ENCODE peak calls at places on chromosomes 16 and 17, in five cellular contexts. T, P, V, H and Q are unnamed samples.
A peak's percentile ranks its signal among the peaks of the same experiment; 100 is the strongest.

GRCh38 chr17:77528516-77529327 is 388.0 kb downstream of the SEC14L1 start:
- DNase-seq in T (no peak), P (no peak), V (no peak), H (no peak), Q (peak; percentile 83)

GRCh38 chr17:66923881-66924280 is 40.6 kb upstream of the CACNG4 start:
- DNase-seq in T (no peak), P (no peak), V (no peak), H (no peak), Q (no peak)

GRCh38 chr17:48997827-48998556 is 807 bp downstream of the IGF2BP1 start:
- DNase-seq in T (no peak), P (no peak), V (no peak), H (peak; percentile 77), Q (no peak)

GRCh38 chr17:28508325-28508724 is 2.2 kb downstream of the FOXN1 start:
- DNase-seq in T (no peak), P (no peak), V (no peak), H (no peak), Q (no peak)

GRCh38 chr16:87744750-87745514 is 20.9 kb downstream of the KLHDC4 start:
- DNase-seq in T (no peak), P (no peak), V (peak; percentile 72), H (no peak), Q (no peak)

GRCh38 chr17:75077072-75077489 is 10.7 kb upstream of the SLC16A5 start:
- DNase-seq in T (no peak), P (no peak), V (peak; percentile 72), H (no peak), Q (no peak)

GRCh38 chr16:49473773-49474172 is 100.2 kb downstream of the C16orf78 start:
- DNase-seq in T (no peak), P (no peak), V (peak; percentile 3), H (no peak), Q (peak; percentile 8)

GRCh38 chr17:51257150-51258081 is 2.4 kb downstream of the MBTD1 start:
- DNase-seq in T (no peak), P (no peak), V (no peak), H (no peak), Q (no peak)

GRCh38 chr17:1168537-1169234 is 11.1 kb downstream of the ABR start:
- DNase-seq in T (no peak), P (no peak), V (no peak), H (no peak), Q (no peak)

GRCh38 chr17:78040561-78041400 is 82.3 kb downstream of the TNRC6C start:
- DNase-seq in T (no peak), P (peak; percentile 68), V (peak; percentile 41), H (peak; percentile 92), Q (peak; percentile 65)

GRCh38 chr16:29641561-29641960 is 21.5 kb upstream of the SPN start:
- DNase-seq in T (no peak), P (no peak), V (no peak), H (no peak), Q (no peak)

GRCh38 chr17:63406689-63407330 is 39.3 kb downstream of the CYB561 start:
- DNase-seq in T (peak; percentile 46), P (no peak), V (peak; percentile 77), H (no peak), Q (peak; percentile 69)

GRCh38 chr17:45061606-45062205 is 589 bp downstream of the NMT1 start:
- DNase-seq in T (no peak), P (no peak), V (no peak), H (no peak), Q (no peak)

GRCh38 chr17:3965123-3965800 is 1.0 kb upstream of the ATP2A3 start:
- DNase-seq in T (peak; percentile 57), P (no peak), V (peak; percentile 91), H (no peak), Q (no peak)

GRCh38 chr16:65876624-65877023 is 489.9 kb upstream of the CDH5 start:
- DNase-seq in T (no peak), P (no peak), V (no peak), H (no peak), Q (no peak)

GRCh38 chr16:15976929-15977637 is 27.7 kb downstream of the ABCC1 start:
- DNase-seq in T (no peak), P (peak; percentile 63), V (no peak), H (no peak), Q (no peak)

GRCh38 chr17:14019186-14019956 is 49.9 kb upstream of the COX10 start:
- DNase-seq in T (no peak), P (no peak), V (no peak), H (peak; percentile 78), Q (no peak)

GRCh38 chr17:19652595-19652994 is 4.0 kb downstream of the ALDH3A2 start:
- DNase-seq in T (no peak), P (no peak), V (no peak), H (peak; percentile 7), Q (no peak)

GRCh38 chr17:45384047-45384799 is 48.4 kb downstream of the ARHGAP27 start:
- DNase-seq in T (no peak), P (no peak), V (no peak), H (no peak), Q (no peak)

GRCh38 chr16:79632289-79632688 is 31.8 kb upstream of the MAF start:
- DNase-seq in T (no peak), P (no peak), V (no peak), H (no peak), Q (no peak)

GRCh38 chr17:39699818-39700147 is at the start of gene ERBB2:
- DNase-seq in T (no peak), P (peak; percentile 70), V (peak; percentile 88), H (no peak), Q (no peak)

GRCh38 chr16:86991679-86992078 is 325.5 kb downstream of the C16orf95 start:
- DNase-seq in T (no peak), P (no peak), V (no peak), H (no peak), Q (no peak)

GRCh38 chr16:73254983-73255382 is 207.1 kb upstream of the ZFHX3 start:
- DNase-seq in T (no peak), P (no peak), V (no peak), H (no peak), Q (no peak)

GRCh38 chr17:78185981-78186688 is 717 bp downstream of the TK1 start:
- DNase-seq in T (no peak), P (no peak), V (peak; percentile 74), H (no peak), Q (peak; percentile 83)

GRCh38 chr17:63834431-63835166 is 7.1 kb upstream of the FTSJ3 start:
- DNase-seq in T (peak; percentile 45), P (peak; percentile 59), V (no peak), H (no peak), Q (peak; percentile 59)

GRCh38 chr17:50055055-50055425 is 870 bp upstream of the ITGA3 start:
- DNase-seq in T (peak; percentile 6), P (no peak), V (peak; percentile 87), H (no peak), Q (peak; percentile 88)

DNA sequence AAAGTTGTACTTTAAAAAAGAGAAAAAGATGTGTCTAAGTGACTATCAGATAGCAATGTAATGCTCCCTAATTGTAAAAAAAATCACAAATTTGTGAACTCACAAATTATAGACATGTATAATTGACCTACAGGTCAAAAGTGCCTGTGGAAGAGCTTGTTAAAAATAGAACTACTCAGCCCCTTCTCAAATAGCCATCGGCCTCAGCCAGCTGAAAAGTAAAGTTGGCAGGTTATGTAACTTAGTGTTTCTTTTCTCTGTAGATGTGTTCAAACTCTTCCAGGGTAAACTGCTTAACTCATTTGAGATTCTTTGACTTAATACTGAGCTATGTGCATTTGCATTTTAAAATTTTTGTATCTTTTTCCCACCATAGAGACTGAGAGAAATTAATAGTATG is 13.3 kb downstream of the AKTIP start:
- DNase-seq in T (no peak), P (no peak), V (no peak), H (no peak), Q (no peak)
- H3K27ac ChIP-seq in T (no peak overlapping the region), P (peak overlapping the region; percentile 61), V (no peak overlapping the region), H (peak overlapping the region; percentile 11), Q (peak overlapping the region; percentile 29)

GRCh38 chr17:37261286-37261685 is 114.5 kb upstream of the C17orf78 start:
- DNase-seq in T (no peak), P (no peak), V (no peak), H (no peak), Q (no peak)
- H3K36me3 ChIP-seq in T (peaks cover 20% of the 10 kb centered on the region), P (peaks cover 12% of the 10 kb centered on the region), V (no peaks in the 10 kb centered on the region), H (peaks cover 95% of the 10 kb centered on the region), Q (peaks cover 54% of the 10 kb centered on the region)

GRCh38 chr16:46886764-46887523 is 2.8 kb downstream of the GPT2 start:
- DNase-seq in T (no peak), P (no peak), V (no peak), H (no peak), Q (no peak)

GRCh38 chr16:46884513-46885293 is 541 bp downstream of the GPT2 start:
- DNase-seq in T (no peak), P (no peak), V (peak; percentile 28), H (no peak), Q (no peak)

GRCh38 chr16:46883690-46884512 is at the start of gene GPT2:
- DNase-seq in T (peak; percentile 56), P (peak; percentile 99), V (peak; percentile 98), H (peak; percentile 97), Q (peak; percentile 100)

GRCh38 chr16:46887524-46887854 is 3.3 kb downstream of the GPT2 start:
- DNase-seq in T (no peak), P (no peak), V (no peak), H (no peak), Q (no peak)

DNA sequence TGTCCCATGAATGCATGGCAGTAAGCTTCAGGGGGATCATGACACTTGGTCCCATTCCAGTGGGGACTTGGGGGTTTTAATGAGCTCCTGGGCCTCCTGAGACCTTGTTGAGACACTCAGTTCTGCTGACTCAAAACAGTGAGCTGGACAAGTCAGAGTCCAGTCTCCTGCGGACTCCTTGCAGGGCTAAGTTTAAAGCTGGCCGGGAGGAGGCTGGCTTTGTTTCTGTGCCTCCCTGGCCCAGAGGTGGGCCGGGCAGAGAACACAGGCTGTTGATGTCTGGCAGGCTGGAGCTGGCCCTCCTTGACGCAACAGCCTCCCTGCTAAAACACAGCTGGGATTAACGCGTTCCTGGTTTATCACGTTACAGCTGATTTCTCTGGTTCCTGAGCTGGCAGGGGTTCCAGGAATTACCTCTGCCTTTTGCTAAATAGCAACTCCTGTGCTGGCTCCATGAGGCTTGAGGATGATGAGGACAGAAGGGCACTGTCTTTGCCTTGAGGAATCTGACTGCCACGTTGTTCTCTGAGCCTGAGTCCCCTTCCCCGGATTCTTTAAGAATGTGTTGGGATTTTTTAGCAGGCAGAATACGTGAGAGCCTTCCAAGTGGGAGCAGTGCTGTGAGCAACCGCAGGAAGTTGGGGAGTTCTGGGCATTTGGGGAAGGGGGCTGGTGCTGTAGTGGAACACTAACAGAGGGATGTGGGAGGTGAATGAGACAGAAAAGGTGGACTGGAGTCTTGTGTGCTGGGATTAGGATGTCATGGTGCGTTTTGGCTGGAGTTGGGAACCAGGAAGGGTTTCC is 2.0 kb downstream of the GPT2 start:
- DNase-seq in T (no peak), P (peak; percentile 44), V (no peak), H (no peak), Q (no peak)
- H3K4me1 ChIP-seq in T (peaks cover 6% of the 10 kb centered on the region), P (peaks cover 36% of the 10 kb centered on the region), V (peaks cover 18% of the 10 kb centered on the region), H (peaks cover 20% of the 10 kb centered on the region), Q (peaks cover 18% of the 10 kb centered on the region)

GRCh38 chr16:84825896-84826557 is 6.2 kb downstream of the CRISPLD2 start:
- DNase-seq in T (no peak), P (no peak), V (no peak), H (no peak), Q (no peak)

GRCh38 chr16:84828322-84828721 is 8.5 kb downstream of the CRISPLD2 start:
- DNase-seq in T (no peak), P (no peak), V (no peak), H (no peak), Q (no peak)

GRCh38 chr16:84826558-84826941 is 6.8 kb downstream of the CRISPLD2 start:
- DNase-seq in T (no peak), P (peak; percentile 73), V (peak; percentile 57), H (no peak), Q (no peak)

GRCh38 chr16:84827897-84828296 is 8.1 kb downstream of the CRISPLD2 start:
- DNase-seq in T (no peak), P (no peak), V (no peak), H (no peak), Q (no peak)

GRCh38 chr16:84827131-84827574 is 7.4 kb downstream of the CRISPLD2 start:
- DNase-seq in T (no peak), P (no peak), V (no peak), H (no peak), Q (peak; percentile 59)
- H3K27ac ChIP-seq in T (no peak overlapping the region), P (no peak overlapping the region), V (peak overlapping the region; percentile 97), H (peak overlapping the region; percentile 97), Q (peak overlapping the region; percentile 71)